ENCODE peak calls at places on chromosomes 1 and 21, in four cellular contexts. Q is activated CD4-positive, alpha-beta T cell treated with anti-CD3 and anti-CD28 coated beads, Interleukin-2, amount 50 U/mL, for 4 hours; Y is D721Med; P is lower leg skin. M is an unnamed sample.

GRCh38 chr1:65232402-65233122 is 76.8 kb upstream of the DNAJC6 start:
- DNase-seq in Y (no peak), Q (no peak), P (no peak), M (no peak)

GRCh38 chr1:148334339-148335130 is 148.6 kb downstream of the PPIAL4G start:
- DNase-seq in Q (peak), Y (no peak), P (peak), M (peak)

GRCh38 chr1:226799634-226800281 is 60.7 kb upstream of the ITPKB start:
- DNase-seq in Q (no peak), Y (no peak), P (no peak), M (no peak)

GRCh38 chr1:203711251-203712007 is 53.6 kb upstream of the LAX1 start:
- DNase-seq in Y (no peak), Q (no peak), P (no peak), M (no peak)

GRCh38 chr1:198333744-198334143 is 176.9 kb downstream of the NEK7 start:
- DNase-seq in Y (no peak), Q (no peak), P (no peak), M (no peak)

GRCh38 chr1:155513300-155513926 is 49.2 kb downstream of the ASH1L start:
- DNase-seq in Y (no peak), Q (no peak), P (no peak), M (no peak)

GRCh38 chr1:58755468-58755872 is 28.4 kb downstream of the JUN start:
- DNase-seq in Y (no peak), Q (no peak), P (peak), M (peak)

GRCh38 chr1:172717722-172718455 is 59.0 kb downstream of the FASLG start:
- DNase-seq in Y (no peak), P (no peak), Q (no peak), M (no peak)

GRCh38 chr1:180862305-180862704 is 50.4 kb upstream of the KIAA1614 start:
- DNase-seq in P (no peak), Y (no peak), Q (no peak), M (no peak)

GRCh38 chr1:193058529-193059281 is 455 bp downstream of the UCHL5 start:
- DNase-seq in P (peak), Q (peak), Y (no peak), M (no peak)

GRCh38 chr1:179269071-179269470 is 24.5 kb upstream of the SOAT1 start:
- DNase-seq in Y (no peak), P (no peak), Q (no peak), M (no peak)

GRCh38 chr1:69421286-69421685 is 146.4 kb upstream of the LRRC7 start:
- DNase-seq in Q (no peak), Y (no peak), P (no peak), M (no peak)

GRCh38 chr1:200468264-200469001 is 58.6 kb upstream of the ZNF281 start:
- DNase-seq in Q (no peak), P (no peak), Y (no peak), M (no peak)

GRCh38 chr1:78441921-78442320 is 48.9 kb upstream of the PTGFR start:
- DNase-seq in Y (no peak), P (no peak), Q (no peak), M (no peak)

GRCh38 chr1:230163205-230163604 is 96.2 kb downstream of the GALNT2 start:
- DNase-seq in Y (no peak), Q (no peak), P (peak), M (no peak)

GRCh38 chr1:91617242-91617837 is 116.7 kb downstream of the CDC7 start:
- DNase-seq in P (no peak), Y (no peak), Q (no peak), M (no peak)

GRCh38 chr21:27681841-27682240 is 715.0 kb upstream of the ADAMTS5 start:
- DNase-seq in Q (no peak), P (no peak), Y (no peak), M (no peak)

GRCh38 chr1:93506140-93506539 is 58.2 kb downstream of the FNBP1L start:
- DNase-seq in P (no peak), Q (no peak), Y (no peak), M (no peak)

GRCh38 chr1:1136547-1137230 is 20.8 kb upstream of the C1orf159 start:
- DNase-seq in Q (no peak), Y (no peak), P (no peak), M (no peak)

GRCh38 chr1:162319510-162320160 is 57.0 kb downstream of the SPATA46 start:
- DNase-seq in Q (no peak), Y (no peak), P (no peak), M (no peak)

GRCh38 chr1:27235827-27236226 is 1.4 kb downstream of the WDTC1 start:
- DNase-seq in P (no peak), Q (no peak), Y (no peak), M (no peak)

GRCh38 chr1:54132485-54132884 is 20.3 kb downstream of the CDCP2 start:
- DNase-seq in Y (no peak), Q (no peak), P (no peak), M (no peak)

GRCh38 chr1:41980872-41981653 is 62.3 kb upstream of the HIVEP3 start:
- DNase-seq in Q (no peak), Y (no peak), P (peak), M (no peak)

GRCh38 chr1:203152158-203153034 is 23.2 kb downstream of the MYBPH start:
- DNase-seq in P (no peak), Q (no peak), Y (no peak), M (no peak)

GRCh38 chr1:36482724-36483388 is at the start of gene CSF3R:
- DNase-seq in P (no peak), Y (no peak), Q (no peak), M (no peak)

GRCh38 chr1:21139601-21140000 is 37.1 kb downstream of the EIF4G3 start:
- DNase-seq in Y (no peak), P (no peak), Q (no peak), M (no peak)

M was measured in thoracic aorta.